ENCODE peak calls at places on chromosomes 7 and 10, in nine cellular contexts. Y is H9, T is pancreas, C is nephron progenitor cell, P is GM13976, Q is gastrocnemius medialis, S is stomach, J is coronary artery, O is left ventricle myocardium inferior. Z is an unnamed sample.

GRCh38 chr7:7554021-7554432 is 12.7 kb upstream of the MIOS start:
- DNase-seq in Y (no peak), T (no peak), C (no peak), P (no peak), Q (peak), S (no peak), J (no peak), O (no peak), Z (no peak)

GRCh38 chr10:3231951-3232730 is 59.6 kb upstream of the PITRM1 start:
- DNase-seq in Y (no peak), T (no peak), C (no peak), P (no peak), Q (no peak), S (no peak), J (no peak), O (no peak), Z (no peak)

GRCh38 chr7:16417958-16418357 is 3.4 kb downstream of the CRPPA start:
- DNase-seq in Y (no peak), T (no peak), C (no peak), P (no peak), Q (no peak), S (no peak), J (no peak), O (no peak), Z (no peak)

GRCh38 chr7:149714081-149714909 is 59.1 kb downstream of the ZNF467 start:
- DNase-seq in Y (peak), T (peak), C (peak), P (peak), Q (peak), S (peak), J (peak), O (peak), Z (peak)

GRCh38 chr10:22550732-22551131 is 163.6 kb downstream of the PIP4K2A start:
- DNase-seq in Y (peak), T (no peak), C (peak), P (no peak), Q (no peak), S (peak), J (no peak), O (peak), Z (peak)

GRCh38 chr10:79488303-79488702 is 24.0 kb upstream of the EIF5AL1 start:
- DNase-seq in Y (peak), T (no peak), C (no peak), P (no peak), Q (peak), S (peak), J (peak), O (peak), Z (no peak)

GRCh38 chr7:102080371-102081243 is 206.1 kb upstream of the SH2B2 start:
- DNase-seq in Y (no peak), T (no peak), C (no peak), P (no peak), Q (no peak), S (no peak), J (no peak), O (no peak), Z (no peak)

GRCh38 chr10:8048281-8049008 is 6.0 kb upstream of the GATA3 start:
- DNase-seq in Y (no peak), T (no peak), C (no peak), P (no peak), Q (no peak), S (no peak), J (no peak), O (no peak), Z (no peak)

GRCh38 chr10:73906524-73907447 is 4.1 kb upstream of the PLAU start:
- DNase-seq in Y (peak), T (no peak), C (peak), P (no peak), Q (peak), S (no peak), J (peak), O (peak), Z (no peak)

GRCh38 chr7:46145412-46145811 is 224.3 kb upstream of the IGFBP3 start:
- DNase-seq in Y (peak), T (no peak), C (no peak), P (no peak), Q (no peak), S (no peak), J (no peak), O (no peak), Z (no peak)

GRCh38 chr10:102381983-102382382 is 13.5 kb upstream of the NFKB2 start:
- DNase-seq in Y (no peak), T (peak), C (no peak), P (no peak), Q (no peak), S (no peak), J (no peak), O (no peak), Z (no peak)

GRCh38 chr10:102379383-102379782 is 16.1 kb upstream of the NFKB2 start:
- DNase-seq in Y (no peak), T (no peak), C (no peak), P (no peak), Q (no peak), S (no peak), J (no peak), O (no peak), Z (no peak)

GRCh38 chr10:102382871-102383270 is 12.6 kb upstream of the NFKB2 start:
- DNase-seq in Y (no peak), T (no peak), C (no peak), P (no peak), Q (no peak), S (no peak), J (no peak), O (no peak), Z (no peak)

GRCh38 chr10:102384606-102385429 is 10.7 kb upstream of the NFKB2 start:
- DNase-seq in Y (no peak), T (no peak), C (no peak), P (no peak), Q (no peak), S (peak), J (no peak), O (no peak), Z (no peak)

GRCh38 chr10:102384053-102384452 is 11.5 kb upstream of the NFKB2 start:
- DNase-seq in Y (peak), T (no peak), C (no peak), P (no peak), Q (no peak), S (no peak), J (no peak), O (no peak), Z (no peak)
- TF ChIP-seq CTCF in Y (peak), T (no peak), C (no peak), P (peak), Q (no peak), S (no peak), J (no peak), O (no peak), Z (no peak)

GRCh38 chr10:18685555-18685954 is 26.3 kb downstream of the ARL5B start:
- DNase-seq in Y (no peak), T (no peak), C (no peak), P (no peak), Q (no peak), S (no peak), J (no peak), O (no peak), Z (no peak)

GRCh38 chr10:18690541-18690940 is 31.3 kb downstream of the ARL5B start:
- DNase-seq in Y (no peak), T (no peak), C (no peak), P (no peak), Q (no peak), S (no peak), J (no peak), O (no peak), Z (no peak)

GRCh38 chr10:18687195-18687594 is 28.0 kb downstream of the ARL5B start:
- DNase-seq in Y (no peak), T (no peak), C (no peak), P (no peak), Q (no peak), S (no peak), J (no peak), O (no peak), Z (no peak)

GRCh38 chr10:18687706-18688105 is 28.5 kb downstream of the ARL5B start:
- DNase-seq in Y (no peak), T (no peak), C (no peak), P (no peak), Q (no peak), S (no peak), J (no peak), O (no peak), Z (no peak)

DNA sequence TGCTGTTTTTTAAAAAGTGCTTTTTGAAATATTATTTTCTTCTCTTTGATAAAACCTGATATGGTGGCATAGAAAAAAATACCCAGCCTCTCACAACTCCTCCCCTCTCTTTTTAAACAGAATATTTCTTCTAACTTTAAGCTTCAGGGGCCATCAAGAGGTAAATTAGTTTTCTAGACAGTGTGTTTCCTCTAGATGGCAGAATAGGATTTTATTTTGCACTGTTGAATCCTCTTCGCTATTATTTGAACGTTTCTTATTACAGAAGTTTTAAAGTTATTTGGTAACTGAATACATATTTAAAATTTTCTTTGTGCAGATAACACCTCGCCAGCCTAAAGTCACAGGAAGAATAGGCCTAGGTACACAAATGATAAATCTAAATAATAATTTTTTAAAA is 30.3 kb downstream of the ARL5B start:
- DNase-seq in Y (no peak), T (no peak), C (no peak), P (no peak), Q (no peak), S (no peak), J (no peak), O (no peak), Z (no peak)
- TF ChIP-seq CTCF in Y (peak), T (no peak), C (peak), P (no peak), Q (no peak), S (no peak), J (no peak), O (peak), Z (no peak)

GRCh38 chr7:84784450-84784849 is 402.4 kb downstream of the SEMA3D start:
- DNase-seq in Y (no peak), T (no peak), C (no peak), P (no peak), Q (no peak), S (no peak), J (no peak), O (no peak), Z (no peak)

GRCh38 chr7:84781838-84782237 is 405.0 kb downstream of the SEMA3D start:
- DNase-seq in Y (no peak), T (no peak), C (no peak), P (no peak), Q (no peak), S (no peak), J (no peak), O (no peak), Z (no peak)

GRCh38 chr7:84786073-84786472 is 400.8 kb downstream of the SEMA3D start:
- DNase-seq in Y (no peak), T (no peak), C (no peak), P (no peak), Q (no peak), S (no peak), J (no peak), O (no peak), Z (no peak)

GRCh38 chr7:84780158-84781124 is 406.4 kb downstream of the SEMA3D start:
- DNase-seq in Y (no peak), T (peak), C (no peak), P (no peak), Q (no peak), S (no peak), J (no peak), O (no peak), Z (no peak)

DNA sequence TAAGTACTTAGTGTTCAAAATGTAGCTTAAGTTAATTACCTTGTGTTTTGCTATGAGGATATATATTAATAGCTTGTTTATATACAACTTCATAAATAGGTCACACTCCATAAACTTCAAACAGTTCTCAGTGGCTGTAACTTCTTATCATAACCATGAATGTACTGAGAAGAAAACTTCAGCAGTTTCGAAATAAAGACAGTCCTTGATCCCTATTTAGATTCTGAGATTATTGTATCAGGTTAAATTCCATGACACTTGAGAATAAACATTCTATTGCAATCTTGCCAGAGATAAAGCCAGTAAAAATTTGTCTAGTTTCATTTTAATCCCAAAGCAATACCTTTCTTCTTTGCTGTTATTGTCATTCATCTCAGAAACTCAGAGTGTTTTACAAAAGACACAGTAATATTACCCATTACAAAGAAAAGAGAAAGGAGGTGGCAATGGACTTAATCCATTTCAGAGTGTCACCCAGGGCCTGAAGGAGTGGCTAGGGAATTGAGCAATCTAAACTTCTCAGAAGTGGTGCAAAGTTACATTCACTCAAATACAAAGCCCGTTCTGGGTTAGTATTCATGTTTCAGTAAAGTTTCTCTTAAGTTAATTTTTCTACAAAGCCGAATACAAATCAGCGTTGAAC is 403.6 kb downstream of the SEMA3D start:
- DNase-seq in Y (no peak), T (no peak), C (no peak), P (no peak), Q (no peak), S (no peak), J (no peak), O (no peak), Z (no peak)
- TF ChIP-seq CTCF in Y (no peak), T (no peak), C (no peak), P (no peak), Q (no peak), S (no peak), J (no peak), O (no peak), Z (no peak)

GRCh38 chr7:2242541-2243482 is 786 bp downstream of the NUDT1 start:
- DNase-seq in Y (peak), T (no peak), C (peak), P (no peak), Q (no peak), S (no peak), J (no peak), O (no peak), Z (no peak)
- TF ChIP-seq CTCF in Y (no peak), T (no peak), C (no peak), P (no peak), Q (no peak), S (no peak), J (no peak), O (no peak), Z (no peak)

GRCh38 chr7:3436746-3437145 is 135.7 kb downstream of the SDK1 start:
- DNase-seq in Y (no peak), T (no peak), C (no peak), P (no peak), Q (no peak), S (no peak), J (no peak), O (no peak), Z (no peak)

GRCh38 chr7:3437467-3437866 is 136.4 kb downstream of the SDK1 start:
- DNase-seq in Y (no peak), T (no peak), C (no peak), P (no peak), Q (no peak), S (no peak), J (no peak), O (no peak), Z (no peak)

GRCh38 chr7:3436112-3436511 is 135.1 kb downstream of the SDK1 start:
- DNase-seq in Y (no peak), T (no peak), C (no peak), P (no peak), Q (no peak), S (no peak), J (no peak), O (no peak), Z (no peak)

GRCh38 chr7:3432916-3433315 is 131.9 kb downstream of the SDK1 start:
- DNase-seq in Y (no peak), T (no peak), C (no peak), P (no peak), Q (no peak), S (no peak), J (no peak), O (no peak), Z (no peak)

GRCh38 chr7:3434611-3435010 is 133.6 kb downstream of the SDK1 start:
- DNase-seq in Y (no peak), T (no peak), C (no peak), P (no peak), Q (no peak), S (no peak), J (no peak), O (no peak), Z (no peak)
- TF ChIP-seq CTCF in Y (peak), T (no peak), C (no peak), P (no peak), Q (no peak), S (no peak), J (no peak), O (no peak), Z (no peak)

GRCh38 chr10:94496646-94497045 is 48.9 kb upstream of the HELLS start:
- DNase-seq in Y (no peak), T (no peak), C (no peak), P (no peak), Q (no peak), S (no peak), J (no peak), O (no peak), Z (no peak)

GRCh38 chr10:94496010-94496409 is 49.6 kb upstream of the HELLS start:
- DNase-seq in Y (no peak), T (no peak), C (no peak), P (peak), Q (no peak), S (no peak), J (no peak), O (no peak), Z (no peak)

GRCh38 chr10:94500063-94500462 is 45.5 kb upstream of the HELLS start:
- DNase-seq in Y (no peak), T (no peak), C (no peak), P (no peak), Q (no peak), S (no peak), J (no peak), O (no peak), Z (no peak)
- TF ChIP-seq CTCF in Y (peak), T (no peak), C (peak), P (no peak), Q (no peak), S (peak), J (no peak), O (peak), Z (no peak)

GRCh38 chr10:77911535-77912123 is 14.9 kb downstream of the DLG5 start:
- DNase-seq in Y (no peak), T (no peak), C (no peak), P (no peak), Q (no peak), S (no peak), J (no peak), O (no peak), Z (no peak)
- TF ChIP-seq CTCF in Y (no peak), T (no peak), C (no peak), P (no peak), Q (no peak), S (no peak), J (no peak), O (no peak), Z (no peak)

DNA sequence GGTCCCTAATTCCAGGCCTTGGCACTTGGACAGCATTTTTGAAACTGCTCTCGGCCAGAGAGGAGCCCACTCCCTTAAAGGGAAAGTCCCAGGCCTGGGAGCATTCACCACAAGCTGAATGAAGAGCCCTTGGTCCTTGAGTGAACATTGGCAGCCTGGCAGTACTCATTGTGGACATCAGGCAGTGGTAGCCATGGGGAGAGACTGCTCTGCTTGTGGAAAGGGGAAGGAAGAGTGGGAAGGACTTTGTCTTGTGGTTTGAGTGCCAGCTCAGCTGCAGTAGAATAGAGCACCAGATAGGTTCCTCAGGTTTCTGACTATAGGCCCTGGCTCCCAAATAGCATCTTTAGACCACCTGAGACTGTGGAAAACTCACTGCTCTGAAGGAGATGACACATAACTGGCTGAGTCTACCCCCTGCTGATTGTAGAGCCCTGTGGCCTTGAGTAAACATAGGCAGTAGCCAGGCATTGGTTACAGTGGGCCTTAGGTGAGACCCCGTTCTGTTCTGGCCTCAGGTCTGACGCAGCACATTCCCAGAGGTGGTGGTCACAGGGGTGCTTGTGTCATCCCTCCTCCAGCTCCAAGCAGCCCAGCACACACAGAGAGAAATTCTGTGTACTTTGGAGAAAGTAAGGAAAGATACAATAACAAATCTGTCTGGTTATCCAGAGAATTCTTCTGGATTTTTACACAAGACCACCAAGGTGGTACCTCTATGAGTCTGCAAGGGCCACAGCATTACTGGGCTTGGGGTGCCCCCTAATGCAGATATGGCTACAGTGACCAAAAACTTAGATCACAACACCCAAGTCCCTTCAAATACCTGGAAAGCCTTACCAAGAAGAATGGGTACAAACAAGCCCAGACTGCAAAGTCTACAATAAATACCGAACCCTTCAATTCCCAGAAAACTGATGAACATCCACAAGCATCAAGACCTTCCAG is 153.8 kb downstream of the GNAI1 start:
- DNase-seq in Y (peak), T (no peak), C (peak), P (no peak), Q (no peak), S (no peak), J (no peak), O (no peak), Z (no peak)
- TF ChIP-seq CTCF in Y (peak), T (no peak), C (no peak), P (no peak), Q (no peak), S (no peak), J (no peak), O (peak), Z (peak)

Z was measured in Peyer's patch.